ENCODE peak calls at places on chromosomes 12 and 14, in nine cellular contexts. M, S, H, V, O, T, Q, A and R are unnamed samples.

GRCh38 chr12:101076940-101077351 is 133.1 kb downstream of the SLC5A8 start:
- DNase-seq in M (no peak), S (no peak), H (no peak), V (no peak), O (no peak), T (no peak), Q (no peak), A (no peak), R (no peak)

GRCh38 chr12:126518596-126519200 is 1453.5 kb downstream of the AACS start:
- DNase-seq in M (no peak), S (no peak), H (no peak), V (no peak), O (no peak), T (no peak), Q (no peak), A (no peak), R (no peak)

GRCh38 chr12:119669744-119670472 is 2.0 kb downstream of the PRKAB1 start:
- DNase-seq in M (no peak), S (peak; percentile 83), H (peak; percentile 70), V (no peak), O (peak; percentile 84), T (no peak), Q (peak; percentile 56), A (no peak), R (no peak)

GRCh38 chr14:75011356-75012097 is 8.8 kb downstream of the EIF2B2 start:
- DNase-seq in M (no peak), S (no peak), H (no peak), V (no peak), O (no peak), T (no peak), Q (no peak), A (no peak), R (no peak)

GRCh38 chr14:101705733-101706508 is 55.6 kb upstream of the PPP2R5C start:
- DNase-seq in M (peak; percentile 12), S (peak; percentile 93), H (peak; percentile 71), V (no peak), O (peak; percentile 57), T (no peak), Q (no peak), A (peak; percentile 82), R (peak; percentile 95)

GRCh38 chr12:53245289-53245688 is 13.3 kb upstream of the RARG start:
- DNase-seq in M (no peak), S (no peak), H (no peak), V (no peak), O (no peak), T (no peak), Q (no peak), A (no peak), R (no peak)

GRCh38 chr14:103057372-103058208 is at the start of gene CDC42BPB:
- DNase-seq in M (peak; percentile 82), S (peak; percentile 98), H (peak; percentile 91), V (peak; percentile 86), O (peak; percentile 92), T (no peak), Q (peak; percentile 87), A (peak; percentile 94), R (peak; percentile 93)

GRCh38 chr12:47307680-47308399 is 228.1 kb upstream of the AMIGO2 start:
- DNase-seq in M (peak; percentile 28), S (no peak), H (peak; percentile 39), V (peak; percentile 47), O (peak; percentile 41), T (peak; percentile 31), Q (peak; percentile 31), A (no peak), R (no peak)

GRCh38 chr12:45292486-45293195 is 76.7 kb downstream of the ANO6 start:
- DNase-seq in M (peak; percentile 77), S (no peak), H (peak; percentile 28), V (no peak), O (no peak), T (no peak), Q (peak; percentile 59), A (peak; percentile 87), R (no peak)

GRCh38 chr14:66503532-66503931 is 4.4 kb upstream of the GPHN start:
- DNase-seq in M (no peak), S (no peak), H (no peak), V (no peak), O (no peak), T (no peak), Q (no peak), A (no peak), R (no peak)

GRCh38 chr12:116398193-116398592 is 120.7 kb upstream of the MED13L start:
- DNase-seq in M (no peak), S (no peak), H (no peak), V (no peak), O (no peak), T (no peak), Q (no peak), A (no peak), R (no peak)

GRCh38 chr12:10571141-10571540 is 42.3 kb downstream of the MAGOHB start:
- DNase-seq in M (no peak), S (no peak), H (no peak), V (no peak), O (no peak), T (no peak), Q (no peak), A (no peak), R (no peak)

GRCh38 chr14:70595443-70596185 is 4.8 kb downstream of the MED6 start:
- DNase-seq in M (no peak), S (peak; percentile 13), H (no peak), V (no peak), O (no peak), T (no peak), Q (no peak), A (no peak), R (no peak)

GRCh38 chr12:106106892-106107291 is 31.9 kb downstream of the NUAK1 start:
- DNase-seq in M (no peak), S (no peak), H (no peak), V (no peak), O (no peak), T (no peak), Q (peak; percentile 27), A (no peak), R (no peak)

GRCh38 chr12:70637286-70637685 is at the start of gene PTPRB:
- DNase-seq in M (no peak), S (no peak), H (no peak), V (no peak), O (no peak), T (no peak), Q (no peak), A (no peak), R (no peak)

GRCh38 chr14:102795060-102795925 is 18.0 kb downstream of the TRAF3 start:
- DNase-seq in M (peak; percentile 64), S (no peak), H (peak; percentile 70), V (peak; percentile 26), O (peak; percentile 66), T (no peak), Q (peak; percentile 63), A (peak; percentile 79), R (no peak)

GRCh38 chr14:20841096-20841495 is 38.5 kb upstream of the RNASE1 start:
- DNase-seq in M (no peak), S (no peak), H (no peak), V (no peak), O (no peak), T (no peak), Q (no peak), A (no peak), R (no peak)

GRCh38 chr12:26668847-26669246 is 164.1 kb downstream of the ITPR2 start:
- DNase-seq in M (no peak), S (no peak), H (no peak), V (no peak), O (no peak), T (no peak), Q (no peak), A (no peak), R (no peak)

DNA sequence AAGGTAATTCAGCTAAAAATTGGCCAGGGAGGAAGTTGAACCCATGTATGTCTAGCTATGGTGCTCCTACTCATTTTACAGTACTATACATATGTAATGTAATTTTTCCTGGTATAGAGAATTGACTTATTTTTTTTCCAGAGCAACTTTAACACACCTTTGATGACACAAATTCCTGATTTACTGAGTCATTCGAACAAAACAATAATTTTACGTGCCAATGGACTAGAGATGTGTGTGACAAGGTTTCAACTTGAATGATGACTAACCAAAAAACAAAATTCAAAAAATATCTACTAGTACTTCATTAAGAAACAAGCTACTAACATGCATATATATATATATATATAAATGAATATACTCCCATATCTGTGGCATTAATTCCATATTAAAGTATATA is 180.5 kb downstream of the KITLG start:
- DNase-seq in M (no peak), S (no peak), H (no peak), V (no peak), O (no peak), T (no peak), Q (no peak), A (no peak), R (no peak)
- TF ChIP-seq POLR2AphosphoS5 in M (no peak), S (no peak), H (no peak), V (no peak), O (no peak), T (no peak), Q (no peak), A (no peak), R (no peak)

GRCh38 chr14:77033622-77034521 is 5.4 kb upstream of the IRF2BPL start:
- DNase-seq in M (peak; percentile 84), S (peak; percentile 95), H (peak; percentile 89), V (no peak), O (peak; percentile 82), T (peak; percentile 72), Q (peak; percentile 82), A (peak; percentile 94), R (peak; percentile 96)
- TF ChIP-seq POLR2A in M (peak; percentile 27), S (peak; percentile 50), H (peak; percentile 46), V (no peak), O (no peak), T (peak; percentile 85), Q (peak; percentile 23), A (peak; percentile 7), R (no peak)

DNA sequence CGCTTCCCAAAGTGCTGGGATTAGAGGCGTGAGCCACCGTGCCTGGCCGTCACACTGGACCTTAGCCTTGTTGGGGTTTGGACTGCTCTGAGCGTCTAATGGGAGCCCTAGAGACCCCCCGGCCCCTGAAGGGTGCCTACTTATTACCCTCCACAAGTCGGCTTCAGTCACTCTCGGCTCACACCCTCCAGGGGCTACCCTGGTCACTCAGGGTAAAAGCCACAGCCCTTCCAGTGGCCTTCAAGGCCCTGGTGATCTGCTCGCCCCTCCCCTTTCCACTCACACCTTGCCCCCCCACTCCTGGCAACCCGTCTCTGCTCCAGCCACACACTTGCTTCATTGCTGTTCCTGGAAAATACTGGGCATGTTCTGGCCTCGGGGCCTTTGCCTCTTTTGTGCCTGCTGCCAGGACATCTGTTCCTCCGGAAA is 3.6 kb upstream of the MORN3 start:
- DNase-seq in M (peak; percentile 93), S (no peak), H (peak; percentile 51), V (no peak), O (peak; percentile 82), T (no peak), Q (peak; percentile 68), A (peak; percentile 82), R (no peak)
- H3K4me3 ChIP-seq in M (peak overlapping the region; percentile 52), S (no peak overlapping the region), H (peak overlapping the region; percentile 29), V (no peak overlapping the region), O (peak overlapping the region; percentile 48), T (peak overlapping the region; percentile 60), Q (peak overlapping the region; percentile 28), A (peak overlapping the region; percentile 42), R (peak overlapping the region; percentile 73)

DNA sequence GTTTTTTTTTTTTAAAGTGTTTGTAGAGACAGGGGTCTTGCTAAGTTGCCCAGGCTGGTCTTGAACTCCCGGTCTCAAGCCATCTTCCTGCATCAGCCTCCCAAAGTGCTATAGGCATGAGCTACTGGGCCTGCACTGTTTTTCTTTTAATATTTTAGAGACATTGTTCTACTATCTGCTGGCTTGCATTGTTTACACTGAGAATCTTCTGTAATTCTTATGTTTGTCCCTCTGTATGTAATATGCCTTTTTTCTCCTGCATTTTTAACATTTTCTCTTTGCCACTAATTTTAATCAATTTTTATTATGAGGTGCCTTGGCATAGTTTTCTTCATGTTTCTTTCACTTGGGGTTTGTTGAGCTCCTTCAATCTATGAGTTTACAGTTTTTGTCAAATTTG is 15.4 kb upstream of the BCAT1 start:
- DNase-seq in M (no peak), S (no peak), H (no peak), V (no peak), O (no peak), T (no peak), Q (no peak), A (no peak), R (no peak)
- TF ChIP-seq POLR2AphosphoS5 in M (no peak), S (no peak), H (no peak), V (no peak), O (no peak), T (no peak), Q (no peak), A (no peak), R (no peak)